ENCODE peak calls at places on chromosome 9, in eight cellular contexts. R is breast epithelium, P is tibial artery, X is SJSA1, V is iPS DF 6.9, I is RCC 7860, M is GM04503, O is amygdala. C is an unnamed sample.

GRCh38 chr9:126956929-126957686 is 42.5 kb downstream of the RALGPS1 start:
- DNase-seq in R (no peak), X (no peak), O (no peak), I (peak; percentile 26), P (no peak), V (no peak), M (peak; percentile 27), C (no peak)

GRCh38 chr9:100426194-100426531 is 780 bp upstream of the MSANTD3 start:
- DNase-seq in I (no peak), V (no peak), R (no peak), M (no peak), P (no peak), O (no peak), X (no peak), C (no peak)

GRCh38 chr9:2053883-2054845 is 39.0 kb downstream of the SMARCA2 start:
- DNase-seq in X (no peak), M (no peak), P (peak; percentile 71), O (peak; percentile 30), I (peak; percentile 66), V (no peak), R (no peak), C (no peak)

GRCh38 chr9:33988219-33988890 is 60.3 kb downstream of the UBAP2 start:
- DNase-seq in X (no peak), M (no peak), I (no peak), V (no peak), R (no peak), P (no peak), O (no peak), C (no peak)

GRCh38 chr9:20394928-20395327 is 227.4 kb downstream of the MLLT3 start:
- DNase-seq in R (no peak), O (no peak), M (no peak), V (no peak), I (no peak), P (no peak), X (no peak), C (no peak)

GRCh38 chr9:106846847-106847246 is 16.1 kb upstream of the ZNF462 start:
- DNase-seq in M (no peak), X (no peak), P (no peak), I (peak; percentile 61), O (no peak), V (no peak), R (no peak), C (no peak)

GRCh38 chr9:12884736-12885395 is 110.0 kb downstream of the LURAP1L start:
- DNase-seq in R (no peak), X (no peak), P (no peak), I (peak; percentile 58), O (no peak), V (peak; percentile 4), M (peak; percentile 52), C (no peak)

GRCh38 chr9:117170567-117170966 is 244.3 kb downstream of the ASTN2 start:
- DNase-seq in R (no peak), I (no peak), O (no peak), V (no peak), P (no peak), X (no peak), M (no peak), C (no peak)

GRCh38 chr9:100473271-100474081 is 527 bp downstream of the TMEFF1 start:
- DNase-seq in V (no peak), P (no peak), O (no peak), R (no peak), X (peak; percentile 48), I (peak; percentile 28), M (no peak), C (no peak)

GRCh38 chr9:129471201-129472019 is 149.5 kb downstream of the C9orf50 start:
- DNase-seq in R (no peak), O (no peak), I (no peak), P (no peak), X (no peak), M (no peak), V (no peak), C (no peak)

GRCh38 chr9:136792321-136793062 is 1.3 kb downstream of the TMEM141 start:
- DNase-seq in P (no peak), V (no peak), O (no peak), M (no peak), X (no peak), R (no peak), I (peak; percentile 46), C (peak; percentile 83)